ENCODE peak calls at places on chromosomes 13 and 19, in ten cellular contexts. E is endothelial cell of umbilical vein, R is right lobe of liver, M is body of pancreas, I is IMR-90, C is Peyer's patch, H is uterus, G is heart left ventricle, Z is spleen, B is tibial nerve. N is an unnamed sample.

GRCh38 chr13:33249066-33249465 is 36.5 kb downstream of the STARD13 start:
- DNase-seq in E (peak), R (no peak), M (no peak), I (peak), C (no peak), H (no peak), G (no peak), Z (no peak), B (no peak), N (no peak)

GRCh38 chr19:39438270-39438934 is 2.7 kb upstream of the RPS16 start:
- DNase-seq in E (no peak), R (no peak), M (no peak), I (peak), C (no peak), H (no peak), G (no peak), Z (no peak), B (no peak), N (no peak)

GRCh38 chr13:87123987-87124784 is 547.0 kb upstream of the SLITRK5 start:
- DNase-seq in E (no peak), R (no peak), M (peak), I (peak), C (no peak), H (no peak), G (peak), Z (no peak), B (no peak), N (peak)

GRCh38 chr19:54320271-54320670 is 7.3 kb upstream of the LILRA5 start:
- DNase-seq in E (no peak), R (peak), M (no peak), I (no peak), C (no peak), H (no peak), G (no peak), Z (no peak), B (no peak), N (no peak)

GRCh38 chr13:71355010-71355409 is 512.0 kb downstream of the DACH1 start:
- DNase-seq in E (no peak), R (no peak), M (no peak), I (no peak), C (no peak), H (no peak), G (no peak), Z (no peak), B (no peak), N (no peak)

GRCh38 chr19:46190489-46190888 is 39.1 kb upstream of the IGFL1 start:
- DNase-seq in E (no peak), R (no peak), M (no peak), I (no peak), C (no peak), H (no peak), G (no peak), Z (no peak), B (no peak), N (no peak)

GRCh38 chr19:8489591-8490394 is 12.6 kb downstream of the PRAM1 start:
- DNase-seq in E (no peak), R (no peak), M (no peak), I (no peak), C (no peak), H (no peak), G (no peak), Z (peak), B (no peak), N (no peak)

GRCh38 chr13:112940236-112940635 is 28.8 kb upstream of the MCF2L start:
- DNase-seq in E (no peak), R (peak), M (no peak), I (no peak), C (no peak), H (no peak), G (no peak), Z (peak), B (no peak), N (no peak)

DNA sequence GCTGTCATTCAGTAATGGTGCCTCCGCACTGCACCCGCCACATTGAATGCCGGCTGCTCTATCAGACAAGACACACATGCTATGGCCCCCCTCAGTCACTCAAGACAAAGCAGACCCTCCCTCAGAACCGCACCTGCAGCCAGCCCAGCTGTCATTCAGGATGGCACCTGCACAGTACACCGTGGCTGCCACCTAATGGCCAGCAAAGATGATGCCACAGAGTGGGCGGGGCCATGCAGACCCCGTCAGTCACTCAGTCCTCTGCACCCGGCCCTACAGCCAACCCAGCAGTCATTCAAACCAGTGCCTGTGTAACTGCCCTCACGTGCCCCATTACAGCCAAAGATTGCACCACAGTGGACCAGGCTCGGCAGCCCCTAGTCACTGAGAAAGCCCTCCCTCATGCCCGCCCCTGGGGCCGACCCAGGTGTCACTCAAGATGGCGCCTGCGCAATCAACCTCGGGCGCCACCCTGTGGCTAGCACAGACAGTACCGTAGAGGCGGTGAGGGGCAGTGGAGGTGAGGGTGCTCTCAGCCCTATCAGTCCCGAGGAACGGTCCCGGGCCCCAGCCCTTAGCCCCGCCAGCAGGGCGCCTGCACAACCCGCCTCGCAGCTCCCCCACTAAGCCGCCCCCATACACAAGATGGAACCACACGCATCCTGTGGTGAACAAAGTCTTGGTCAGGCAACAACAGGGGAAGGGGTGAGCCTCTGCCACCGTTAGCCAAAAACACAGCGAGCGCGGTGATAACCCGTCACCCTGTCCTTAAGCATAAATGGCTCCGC is 2.4 kb downstream of the PEG3 start:
- DNase-seq in E (no peak), R (peak), M (peak), I (no peak), C (no peak), H (peak), G (peak), Z (no peak), B (peak), N (peak)
- TF ChIP-seq POLR2A in E (no peak), R (peak), M (peak), I (no peak), C (no peak), H (no peak), G (no peak), Z (no peak), B (no peak), N (no peak)

GRCh38 chr19:1275976-1276619 is 768 bp downstream of the FAM174C start:
- DNase-seq in E (no peak), R (peak), M (no peak), I (no peak), C (no peak), H (no peak), G (no peak), Z (no peak), B (no peak), N (no peak)

GRCh38 chr19:1274852-1275259 is 474 bp upstream of the FAM174C start:
- DNase-seq in E (no peak), R (no peak), M (no peak), I (no peak), C (no peak), H (no peak), G (peak), Z (no peak), B (no peak), N (no peak)

GRCh38 chr19:1276620-1277007 is 1.3 kb downstream of the FAM174C start:
- DNase-seq in E (no peak), R (no peak), M (no peak), I (no peak), C (peak), H (no peak), G (no peak), Z (peak), B (no peak), N (no peak)

GRCh38 chr19:1274081-1274851 is 1.1 kb upstream of the FAM174C start:
- DNase-seq in E (no peak), R (no peak), M (peak), I (no peak), C (no peak), H (peak), G (no peak), Z (peak), B (no peak), N (no peak)

DNA sequence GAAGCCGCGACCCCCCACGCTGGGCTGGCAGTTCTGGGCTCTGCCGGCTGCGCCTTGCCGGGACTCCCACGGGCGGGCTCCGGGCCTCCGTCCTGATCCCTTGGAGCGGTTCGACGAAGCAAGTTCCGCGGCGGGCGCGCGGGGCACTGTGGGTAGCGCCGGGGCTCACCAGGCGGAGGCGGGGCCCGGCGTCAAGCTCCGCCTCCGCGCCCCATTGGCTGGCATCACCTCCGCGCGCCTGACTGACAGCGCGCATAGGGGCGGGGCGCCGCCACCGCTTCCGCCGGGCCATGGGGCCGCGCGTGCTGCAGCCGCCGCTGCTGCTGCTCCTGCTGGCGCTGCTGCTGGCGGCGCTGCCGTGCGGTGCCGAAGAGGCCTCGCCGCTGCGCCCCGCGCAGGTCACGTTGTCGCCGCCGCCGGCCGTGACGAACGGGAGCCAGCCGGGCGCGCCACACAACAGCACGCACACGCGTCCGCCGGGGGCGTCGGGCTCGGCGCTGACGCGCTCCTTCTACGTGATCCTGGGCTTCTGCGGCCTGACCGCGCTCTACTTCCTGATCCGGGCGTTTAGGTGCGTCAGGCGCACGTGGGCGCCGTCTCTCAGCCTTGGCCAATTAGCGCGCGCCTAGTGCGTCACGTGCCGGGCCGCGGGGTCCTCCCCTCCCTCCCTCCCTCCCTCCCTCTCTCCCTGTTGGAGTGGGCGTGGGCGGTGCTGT is at the start of gene FAM174C:
- DNase-seq in E (peak), R (peak), M (peak), I (peak), C (peak), H (peak), G (peak), Z (peak), B (peak), N (peak)
- TF ChIP-seq POLR2A in E (peak), R (peak), M (peak), I (peak), C (no peak), H (peak), G (no peak), Z (peak), B (no peak), N (peak)

GRCh38 chr13:24458736-24459135 is 53.8 kb downstream of the PARP4 start:
- DNase-seq in E (no peak), R (no peak), M (no peak), I (no peak), C (no peak), H (no peak), G (no peak), Z (no peak), B (no peak), N (no peak)

GRCh38 chr13:24456396-24456795 is 56.2 kb downstream of the PARP4 start:
- DNase-seq in E (no peak), R (no peak), M (no peak), I (no peak), C (no peak), H (no peak), G (no peak), Z (no peak), B (no peak), N (no peak)

GRCh38 chr13:24459234-24459633 is 53.3 kb downstream of the PARP4 start:
- DNase-seq in E (no peak), R (no peak), M (no peak), I (peak), C (no peak), H (no peak), G (no peak), Z (no peak), B (no peak), N (peak)

GRCh38 chr13:24463078-24463477 is 49.5 kb downstream of the PARP4 start:
- DNase-seq in E (no peak), R (no peak), M (no peak), I (no peak), C (no peak), H (no peak), G (no peak), Z (no peak), B (no peak), N (no peak)

DNA sequence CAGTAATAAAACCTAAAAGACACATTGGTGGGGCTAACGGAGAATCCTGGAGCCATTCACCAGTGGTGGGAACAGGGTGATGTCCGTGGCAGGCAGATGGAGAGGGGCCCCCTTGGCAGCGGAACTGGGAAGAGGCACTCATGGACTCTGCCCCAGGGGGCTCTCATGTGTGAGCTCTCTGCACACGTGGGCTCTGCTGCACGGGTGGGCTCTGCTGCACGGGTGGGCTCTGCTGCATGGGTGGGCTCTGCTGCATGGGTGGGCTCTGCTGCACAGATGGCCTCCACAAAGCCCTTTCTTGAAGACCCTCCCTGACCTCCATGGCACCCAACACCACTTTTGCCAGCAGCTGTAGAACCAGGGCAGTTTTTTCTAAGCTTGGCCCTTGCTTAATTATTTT is 52.3 kb downstream of the PARP4 start:
- DNase-seq in E (no peak), R (no peak), M (no peak), I (no peak), C (no peak), H (no peak), G (no peak), Z (no peak), B (no peak), N (no peak)
- TF ChIP-seq POLR2A in E (no peak), R (no peak), M (no peak), I (no peak), C (no peak), H (no peak), G (no peak), Z (no peak), B (no peak), N (no peak)

GRCh38 chr19:6086081-6086858 is 24.0 kb downstream of the RFX2 start:
- DNase-seq in E (peak), R (no peak), M (no peak), I (peak), C (no peak), H (no peak), G (no peak), Z (no peak), B (no peak), N (no peak)

GRCh38 chr19:6088677-6089063 is 21.6 kb downstream of the RFX2 start:
- DNase-seq in E (peak), R (no peak), M (no peak), I (peak), C (no peak), H (no peak), G (no peak), Z (no peak), B (no peak), N (no peak)

GRCh38 chr19:6090634-6091033 is 19.7 kb downstream of the RFX2 start:
- DNase-seq in E (no peak), R (no peak), M (no peak), I (no peak), C (no peak), H (no peak), G (no peak), Z (no peak), B (no peak), N (no peak)

GRCh38 chr19:6084821-6085220 is 25.5 kb downstream of the RFX2 start:
- DNase-seq in E (no peak), R (no peak), M (no peak), I (no peak), C (no peak), H (no peak), G (no peak), Z (no peak), B (no peak), N (no peak)

DNA sequence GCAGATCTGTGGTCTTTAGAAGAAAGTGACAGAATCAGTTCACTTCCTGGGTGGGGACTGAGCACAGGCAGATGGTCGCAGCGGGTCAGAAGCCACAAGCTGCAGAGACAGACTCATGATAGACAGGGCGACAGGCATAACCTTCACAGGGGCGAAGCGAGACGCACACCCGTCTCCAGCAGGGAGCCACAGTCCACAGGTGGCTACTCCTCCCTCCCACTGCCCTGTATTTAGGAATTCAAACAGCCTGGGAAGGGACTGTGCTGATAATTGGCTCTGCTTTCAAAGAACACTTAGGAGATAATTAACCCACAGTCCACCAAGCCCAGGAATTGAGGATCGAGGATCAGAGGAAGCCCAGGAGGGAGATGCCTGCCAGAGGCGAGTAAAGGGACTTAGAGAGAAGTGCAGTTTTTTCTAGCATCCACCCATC is 23.2 kb downstream of the RFX2 start:
- DNase-seq in E (no peak), R (no peak), M (no peak), I (no peak), C (peak), H (no peak), G (no peak), Z (no peak), B (no peak), N (no peak)
- TF ChIP-seq POLR2A in E (no peak), R (no peak), M (no peak), I (no peak), C (no peak), H (no peak), G (no peak), Z (no peak), B (no peak), N (no peak)

DNA sequence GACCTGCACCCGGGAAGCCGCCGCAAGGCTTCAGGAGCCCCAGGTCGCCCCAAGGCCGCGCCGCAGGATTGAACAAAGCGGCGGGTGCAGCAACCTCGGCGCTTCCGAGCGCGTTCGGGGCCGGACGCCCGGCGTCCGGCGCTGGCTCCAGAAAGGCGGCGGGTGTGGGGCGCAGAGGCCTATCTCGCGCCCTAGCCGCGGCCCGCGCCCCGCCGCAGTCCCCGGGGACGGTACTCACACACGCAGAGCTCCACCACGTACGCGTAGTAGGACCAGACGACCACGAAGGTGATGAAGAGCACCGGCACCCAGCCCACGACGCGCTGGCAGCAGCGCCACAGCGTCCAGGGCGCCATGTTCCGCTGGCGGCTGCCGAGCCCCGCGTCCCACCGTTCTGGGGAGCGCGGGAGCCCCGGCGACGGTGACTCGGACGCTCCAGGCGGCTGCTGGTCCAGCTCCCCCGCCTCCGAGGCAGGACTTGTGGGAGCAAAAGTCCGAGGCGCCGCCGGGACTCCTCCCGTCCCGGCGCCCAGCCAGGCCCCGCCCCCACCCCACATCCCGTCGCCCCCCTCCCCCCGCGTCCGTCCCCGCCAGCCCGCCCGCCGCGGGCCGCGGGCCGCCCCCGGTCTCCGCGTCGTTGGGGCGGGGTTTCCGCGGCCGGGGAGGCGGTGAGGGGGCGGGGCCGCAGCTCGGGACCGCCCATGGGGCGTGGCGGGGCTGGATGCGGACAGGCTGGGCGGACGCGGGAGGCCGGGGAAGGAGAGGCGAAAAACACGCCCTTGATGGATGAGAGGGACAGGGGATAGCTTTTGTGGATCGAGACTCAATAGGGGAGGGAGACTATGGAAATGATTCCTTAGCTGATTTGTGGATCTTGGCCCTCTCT is at the start of gene ZDHHC20:
- DNase-seq in E (peak), R (peak), M (peak), I (peak), C (peak), H (peak), G (peak), Z (peak), B (peak), N (peak)
- TF ChIP-seq POLR2A in E (peak), R (peak), M (peak), I (peak), C (peak), H (peak), G (no peak), Z (no peak), B (peak), N (peak)

N was measured in erythroblast.